ENCODE peak calls at places on chromosome 5, in nine cellular contexts. L is astrocyte, H is spleen, K is tibial artery, N is transverse colon, E is body of pancreas, B is SJSA1, M is H9, D is adrenal gland. C is an unnamed sample. For H3K4me1, the result is how much of the 10 kb centered on the place peaks cover.

GRCh38 chr5:59036274-59036961 is 453.5 kb downstream of the RAB3C start:
- DNase-seq in L (peak), H (no peak), K (peak), N (peak), E (peak), B (peak), M (no peak), D (no peak), C (no peak)

GRCh38 chr5:93163010-93163663 is 417.9 kb downstream of the NR2F1-AS1 start:
- DNase-seq in L (peak), H (no peak), K (no peak), N (no peak), E (no peak), B (peak), M (no peak), D (no peak), C (no peak)

GRCh38 chr5:42005561-42006153 is 80.6 kb downstream of the FBXO4 start:
- DNase-seq in L (peak), H (no peak), K (no peak), N (no peak), E (no peak), B (peak), M (no peak), D (no peak), C (no peak)

GRCh38 chr5:156803404-156803803 is 46.7 kb upstream of the PPP1R2B start:
- DNase-seq in L (no peak), H (no peak), K (no peak), N (no peak), E (peak), B (no peak), M (no peak), D (no peak), C (no peak)

GRCh38 chr5:116032094-116032517 is at the start of gene ARL14EPL:
- DNase-seq in L (peak), H (no peak), K (no peak), N (no peak), E (peak), B (peak), M (no peak), D (peak), C (no peak)

GRCh38 chr5:42399702-42400101 is 23.5 kb upstream of the GHR start:
- DNase-seq in L (no peak), H (no peak), K (no peak), N (no peak), E (no peak), B (no peak), M (no peak), D (no peak), C (no peak)

GRCh38 chr5:1503301-1504243 is 20.2 kb downstream of the LPCAT1 start:
- DNase-seq in L (peak), H (peak), K (peak), N (peak), E (peak), B (no peak), M (no peak), D (no peak), C (no peak)

GRCh38 chr5:90921428-90921973 is 362.9 kb downstream of the ADGRV1 start:
- DNase-seq in L (no peak), H (no peak), K (no peak), N (no peak), E (no peak), B (no peak), M (no peak), D (no peak), C (no peak)

GRCh38 chr5:131661931-131662330 is 26.9 kb upstream of the RAPGEF6 start:
- DNase-seq in L (no peak), H (no peak), K (no peak), N (no peak), E (no peak), B (no peak), M (no peak), D (no peak), C (no peak)

GRCh38 chr5:32170303-32171170 is 3.6 kb downstream of the GOLPH3 start:
- DNase-seq in L (peak), H (no peak), K (no peak), N (no peak), E (no peak), B (peak), M (no peak), D (no peak), C (no peak)

GRCh38 chr5:93623153-93623552 is 40.1 kb downstream of the NR2F1 start:
- DNase-seq in L (no peak), H (no peak), K (no peak), N (no peak), E (no peak), B (no peak), M (no peak), D (no peak), C (no peak)

GRCh38 chr5:122220498-122220897 is 91.2 kb downstream of the ZNF474 start:
- DNase-seq in L (no peak), H (no peak), K (no peak), N (no peak), E (peak), B (no peak), M (no peak), D (no peak), C (no peak)

GRCh38 chr5:52702877-52703276 is 84.8 kb upstream of the ITGA1 start:
- DNase-seq in L (no peak), H (no peak), K (no peak), N (no peak), E (no peak), B (no peak), M (no peak), D (no peak), C (no peak)

GRCh38 chr5:16550316-16550952 is 66.4 kb downstream of the RETREG1 start:
- DNase-seq in L (peak), H (no peak), K (no peak), N (peak), E (peak), B (peak), M (peak), D (no peak), C (no peak)

GRCh38 chr5:170300361-170301013 is 2.9 kb upstream of the LCP2 start:
- DNase-seq in L (no peak), H (no peak), K (no peak), N (no peak), E (peak), B (no peak), M (no peak), D (no peak), C (no peak)

GRCh38 chr5:178940569-178941360 is at the start of gene ZNF454:
- DNase-seq in L (peak), H (peak), K (peak), N (peak), E (peak), B (no peak), M (no peak), D (peak), C (peak)

GRCh38 chr5:130222638-130223037 is 318.4 kb downstream of the CHSY3 start:
- DNase-seq in L (peak), H (no peak), K (no peak), N (no peak), E (no peak), B (no peak), M (no peak), D (no peak), C (no peak)

GRCh38 chr5:160789219-160789820 is 62.7 kb downstream of the ATP10B start:
- DNase-seq in L (no peak), H (no peak), K (no peak), N (no peak), E (no peak), B (no peak), M (no peak), D (no peak), C (no peak)

GRCh38 chr5:170634236-170634990 is 130.6 kb downstream of the KCNIP1 start:
- DNase-seq in L (no peak), H (peak), K (peak), N (no peak), E (no peak), B (no peak), M (no peak), D (no peak), C (no peak)

GRCh38 chr5:18944771-18945170 is 1043.2 kb downstream of the CDH18 start:
- DNase-seq in L (peak), H (no peak), K (no peak), N (no peak), E (no peak), B (no peak), M (no peak), D (no peak), C (no peak)

GRCh38 chr5:4642525-4642924 is 497.6 kb upstream of the ADAMTS16 start:
- DNase-seq in L (no peak), H (no peak), K (no peak), N (no peak), E (no peak), B (no peak), M (no peak), D (no peak), C (no peak)

GRCh38 chr5:78895616-78896015 is 89.5 kb downstream of the ARSB start:
- DNase-seq in L (no peak), H (no peak), K (no peak), N (no peak), E (no peak), B (no peak), M (no peak), D (no peak), C (no peak)

GRCh38 chr5:127940854-127941253 is 142.7 kb upstream of the SLC12A2 start:
- DNase-seq in L (no peak), H (no peak), K (no peak), N (no peak), E (no peak), B (no peak), M (no peak), D (no peak), C (no peak)

GRCh38 chr5:36939969-36940858 is 63.6 kb downstream of the NIPBL start:
- DNase-seq in L (no peak), H (no peak), K (no peak), N (no peak), E (no peak), B (peak), M (no peak), D (no peak), C (no peak)

GRCh38 chr5:179164331-179165311 is 104.4 kb downstream of the ZNF354C start:
- DNase-seq in L (no peak), H (peak), K (peak), N (no peak), E (no peak), B (no peak), M (peak), D (no peak), C (no peak)

GRCh38 chr5:136047858-136048257 is 19.1 kb downstream of the TGFBI start:
- DNase-seq in L (no peak), H (peak), K (peak), N (peak), E (peak), B (no peak), M (no peak), D (no peak), C (no peak)

GRCh38 chr5:22779499-22779898 is 73.6 kb downstream of the CDH12 start:
- DNase-seq in L (no peak), H (no peak), K (no peak), N (no peak), E (no peak), B (no peak), M (no peak), D (no peak), C (no peak)

GRCh38 chr5:138372653-138373052 is 20.2 kb downstream of the KDM3B start:
- DNase-seq in L (no peak), H (no peak), K (no peak), N (no peak), E (no peak), B (no peak), M (no peak), D (no peak), C (no peak)

GRCh38 chr5:24642022-24642421 is 2.8 kb downstream of the CDH10 start:
- DNase-seq in L (peak), H (no peak), K (no peak), N (no peak), E (peak), B (no peak), M (no peak), D (no peak), C (no peak)

GRCh38 chr5:135693371-135693955 is 114.7 kb upstream of the CXCL14 start:
- DNase-seq in L (no peak), H (no peak), K (no peak), N (no peak), E (no peak), B (no peak), M (no peak), D (no peak), C (no peak)

GRCh38 chr5:41286696-41287095 is 73.4 kb upstream of the C6 start:
- DNase-seq in L (no peak), H (no peak), K (no peak), N (no peak), E (no peak), B (no peak), M (no peak), D (no peak), C (no peak)

GRCh38 chr5:180056153-180056552 is 15.4 kb downstream of the RNF130 start:
- DNase-seq in L (no peak), H (no peak), K (no peak), N (no peak), E (no peak), B (no peak), M (no peak), D (no peak), C (no peak)

GRCh38 chr5:116756531-116756930 is 181.9 kb upstream of the SEMA6A start:
- DNase-seq in L (no peak), H (no peak), K (no peak), N (no peak), E (no peak), B (no peak), M (no peak), D (no peak), C (no peak)

GRCh38 chr5:154708845-154709244 is 46.3 kb upstream of the LARP1 start:
- DNase-seq in L (no peak), H (no peak), K (no peak), N (no peak), E (no peak), B (no peak), M (no peak), D (no peak), C (no peak)

DNA sequence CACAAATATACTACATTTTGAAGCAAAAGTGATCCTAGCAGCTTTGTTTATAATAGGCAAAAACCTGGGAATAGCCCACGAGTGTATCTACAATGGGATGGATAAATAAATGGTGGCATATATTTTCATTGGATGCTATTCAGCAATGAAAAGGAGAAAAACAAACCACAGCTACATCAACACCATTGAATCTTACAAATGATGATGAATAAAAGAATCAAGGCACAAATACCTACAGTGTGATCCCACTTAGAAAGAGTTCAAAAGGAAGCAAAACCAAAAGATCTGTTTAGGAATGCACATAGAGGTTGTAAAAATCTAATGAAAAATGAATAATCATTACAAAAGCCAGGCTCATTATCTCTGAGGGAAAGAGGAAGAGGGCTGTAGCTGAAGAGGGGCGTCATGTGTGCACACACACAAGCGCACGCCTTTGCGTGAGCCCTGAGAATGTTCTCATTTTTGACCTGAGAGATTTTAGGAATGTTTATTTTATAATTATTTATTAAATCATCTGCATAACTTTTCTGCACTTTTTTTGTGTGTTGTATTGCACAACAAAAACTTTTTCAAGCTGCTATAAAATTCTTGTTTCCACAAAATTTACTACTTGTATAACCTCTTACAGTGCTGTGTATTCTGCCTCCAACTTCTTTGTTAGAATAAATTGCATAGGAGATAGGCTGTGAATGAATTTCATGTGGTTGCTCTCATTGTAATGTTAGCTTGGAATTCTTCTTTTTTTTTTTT is 5.9 kb upstream of the RHOBTB3 start:
- DNase-seq in L (peak), H (no peak), K (no peak), N (no peak), E (no peak), B (peak), M (no peak), D (no peak), C (no peak)
- H3K4me1 ChIP-seq in L (under half), H (under half), K (under half), N (under half), E (half or more), B (half or more), M (under half), D (half or more), C (under half)

GRCh38 chr5:149492781-149493180 is 58.5 kb downstream of the CSNK1A1 start:
- DNase-seq in L (no peak), H (no peak), K (no peak), N (no peak), E (no peak), B (no peak), M (no peak), D (no peak), C (no peak)

GRCh38 chr5:149490599-149491187 is 60.5 kb downstream of the CSNK1A1 start:
- DNase-seq in L (no peak), H (no peak), K (no peak), N (no peak), E (no peak), B (peak), M (no peak), D (no peak), C (no peak)

GRCh38 chr5:149495673-149496072 is 55.6 kb downstream of the CSNK1A1 start:
- DNase-seq in L (no peak), H (no peak), K (no peak), N (no peak), E (no peak), B (no peak), M (no peak), D (no peak), C (no peak)

GRCh38 chr5:149496166-149496565 is 55.1 kb downstream of the CSNK1A1 start:
- DNase-seq in L (peak), H (no peak), K (no peak), N (no peak), E (no peak), B (no peak), M (no peak), D (no peak), C (no peak)

GRCh38 chr5:149493316-149493715 is 57.9 kb downstream of the CSNK1A1 start:
- DNase-seq in L (no peak), H (no peak), K (no peak), N (no peak), E (no peak), B (no peak), M (no peak), D (no peak), C (no peak)
- H3K4me1 ChIP-seq in L (under half), H (under half), K (half or more), N (under half), E (under half), B (under half), M (under half), D (under half), C (under half)

GRCh38 chr5:72242796-72243475 is 77.1 kb downstream of the MRPS27 start:
- DNase-seq in L (peak), H (no peak), K (no peak), N (no peak), E (peak), B (peak), M (no peak), D (no peak), C (no peak)

GRCh38 chr5:72243706-72244105 is 76.3 kb downstream of the MRPS27 start:
- DNase-seq in L (no peak), H (no peak), K (no peak), N (no peak), E (no peak), B (no peak), M (no peak), D (no peak), C (no peak)

GRCh38 chr5:72246239-72246580 is 73.8 kb downstream of the MRPS27 start:
- DNase-seq in L (no peak), H (no peak), K (no peak), N (no peak), E (no peak), B (peak), M (no peak), D (no peak), C (no peak)

GRCh38 chr5:72245517-72246238 is 74.4 kb downstream of the MRPS27 start:
- DNase-seq in L (no peak), H (no peak), K (no peak), N (no peak), E (no peak), B (no peak), M (no peak), D (no peak), C (no peak)

GRCh38 chr5:72244862-72245371 is 75.1 kb downstream of the MRPS27 start:
- DNase-seq in L (peak), H (no peak), K (no peak), N (no peak), E (peak), B (peak), M (peak), D (peak), C (peak)
- H3K4me1 ChIP-seq in L (half or more), H (under half), K (half or more), N (under half), E (under half), B (half or more), M (under half), D (under half), C (under half)

GRCh38 chr5:172906888-172907287 is 52.3 kb upstream of the RPL26L1 start:
- DNase-seq in L (no peak), H (no peak), K (no peak), N (no peak), E (no peak), B (no peak), M (no peak), D (no peak), C (peak)
- H3K4me1 ChIP-seq in L (half or more), H (under half), K (half or more), N (under half), E (under half), B (half or more), M (under half), D (under half), C (under half)

GRCh38 chr5:56837386-56837785 is 22.0 kb downstream of the MAP3K1 start:
- DNase-seq in L (no peak), H (no peak), K (no peak), N (no peak), E (no peak), B (no peak), M (no peak), D (no peak), C (no peak)

GRCh38 chr5:56838409-56839039 is 23.2 kb downstream of the MAP3K1 start:
- DNase-seq in L (peak), H (no peak), K (no peak), N (no peak), E (no peak), B (peak), M (no peak), D (no peak), C (no peak)

GRCh38 chr5:56839062-56839461 is 23.7 kb downstream of the MAP3K1 start:
- DNase-seq in L (no peak), H (no peak), K (no peak), N (no peak), E (no peak), B (no peak), M (no peak), D (no peak), C (no peak)

GRCh38 chr5:56840597-56840996 is 25.2 kb downstream of the MAP3K1 start:
- DNase-seq in L (no peak), H (no peak), K (no peak), N (no peak), E (no peak), B (no peak), M (no peak), D (no peak), C (no peak)

GRCh38 chr5:56837956-56838355 is 22.6 kb downstream of the MAP3K1 start:
- DNase-seq in L (no peak), H (no peak), K (no peak), N (no peak), E (no peak), B (no peak), M (no peak), D (no peak), C (no peak)
- H3K4me1 ChIP-seq in L (under half), H (half or more), K (under half), N (under half), E (half or more), B (under half), M (under half), D (under half), C (under half)

GRCh38 chr5:60517850-60518249 is 182.1 kb downstream of the DEPDC1B start:
- DNase-seq in L (no peak), H (no peak), K (no peak), N (no peak), E (no peak), B (no peak), M (no peak), D (no peak), C (no peak)
- H3K4me1 ChIP-seq in L (under half), H (under half), K (half or more), N (under half), E (under half), B (under half), M (under half), D (under half), C (under half)

GRCh38 chr5:33890633-33891032 is 1.2 kb downstream of the ADAMTS12 start:
- DNase-seq in L (peak), H (no peak), K (no peak), N (no peak), E (no peak), B (peak), M (peak), D (no peak), C (no peak)
- H3K4me1 ChIP-seq in L (under half), H (under half), K (half or more), N (under half), E (under half), B (under half), M (under half), D (under half), C (under half)

C was measured in ovary.